ENCODE peak calls at places on chromosomes 2 and 18, in ten cellular contexts. R is cardiac fibroblast, E is lung, J is BJ, V is WTC11, D is fibroblast of villous mesenchyme, T is heart left ventricle, L is lower leg skin, Q is spleen, A is chondrocyte. M is an unnamed sample.
A peak's percentile ranks its signal among the peaks of the same experiment; 100 is the strongest.

GRCh38 chr2:63038034-63038433 is 12.6 kb upstream of the OTX1 start:
- DNase-seq in R (no peak), E (no peak), J (no peak), V (no peak), D (no peak), T (no peak), L (no peak), Q (no peak), A (no peak), M (no peak)

GRCh38 chr18:50749945-50750344 is 69.9 kb downstream of the MRO start:
- DNase-seq in R (no peak), E (no peak), J (no peak), V (no peak), D (no peak), T (no peak), L (peak; percentile 48), Q (no peak), A (no peak), M (no peak)

GRCh38 chr2:37376421-37377186 is 32.2 kb downstream of the QPCT start:
- DNase-seq in R (peak; percentile 84), E (no peak), J (no peak), V (no peak), D (peak; percentile 88), T (no peak), L (peak; percentile 91), Q (no peak), A (no peak), M (no peak)

GRCh38 chr18:833197-833596 is 21.2 kb upstream of the YES1 start:
- DNase-seq in R (no peak), E (no peak), J (no peak), V (no peak), D (no peak), T (no peak), L (no peak), Q (no peak), A (no peak), M (no peak)

GRCh38 chr18:55088561-55088960 is 129.3 kb upstream of the CCDC68 start:
- DNase-seq in R (no peak), E (no peak), J (no peak), V (no peak), D (no peak), T (no peak), L (no peak), Q (no peak), A (no peak), M (no peak)

GRCh38 chr2:64779117-64779690 is 125.5 kb upstream of the SERTAD2 start:
- DNase-seq in R (peak; percentile 92), E (no peak), J (peak; percentile 76), V (no peak), D (peak; percentile 27), T (no peak), L (no peak), Q (no peak), A (no peak), M (no peak)

GRCh38 chr2:138121769-138122661 is 157.7 kb downstream of the HNMT start:
- DNase-seq in R (no peak), E (no peak), J (no peak), V (no peak), D (no peak), T (no peak), L (no peak), Q (no peak), A (no peak), M (no peak)

GRCh38 chr2:165804719-165805118 is 10.7 kb upstream of the GALNT3 start:
- DNase-seq in R (no peak), E (no peak), J (no peak), V (no peak), D (no peak), T (no peak), L (no peak), Q (no peak), A (no peak), M (no peak)

GRCh38 chr2:69138247-69138754 is 125.3 kb downstream of the ANTXR1 start:
- DNase-seq in R (peak; percentile 90), E (no peak), J (peak; percentile 40), V (no peak), D (peak; percentile 83), T (no peak), L (no peak), Q (no peak), A (no peak), M (no peak)

GRCh38 chr18:23887493-23887892 is 127.1 kb upstream of the TTC39C start:
- DNase-seq in R (no peak), E (no peak), J (no peak), V (no peak), D (peak; percentile 28), T (no peak), L (no peak), Q (no peak), A (no peak), M (no peak)

GRCh38 chr18:11581286-11581685 is 28.1 kb upstream of the SLC35G4 start:
- DNase-seq in R (no peak), E (no peak), J (no peak), V (no peak), D (no peak), T (no peak), L (no peak), Q (no peak), A (no peak), M (no peak)
- TF ChIP-seq CTCF in R (no peak), E (no peak), J (no peak), V (no peak), D (no peak), T (no peak), L (no peak), Q (no peak), A (no peak), M (no peak)

GRCh38 chr2:200203381-200203827 is 103.1 kb upstream of the SPATS2L start:
- DNase-seq in R (no peak), E (no peak), J (no peak), V (no peak), D (no peak), T (no peak), L (no peak), Q (no peak), A (no peak), M (no peak)

GRCh38 chr2:200199005-200199404 is 107.5 kb upstream of the SPATS2L start:
- DNase-seq in R (no peak), E (no peak), J (no peak), V (no peak), D (no peak), T (no peak), L (no peak), Q (no peak), A (no peak), M (no peak)

GRCh38 chr2:200193791-200194190 is 112.7 kb upstream of the SPATS2L start:
- DNase-seq in R (no peak), E (no peak), J (no peak), V (no peak), D (no peak), T (no peak), L (no peak), Q (no peak), A (no peak), M (no peak)

GRCh38 chr2:200194746-200195145 is 111.7 kb upstream of the SPATS2L start:
- DNase-seq in R (no peak), E (no peak), J (no peak), V (no peak), D (no peak), T (no peak), L (no peak), Q (no peak), A (no peak), M (no peak)

DNA sequence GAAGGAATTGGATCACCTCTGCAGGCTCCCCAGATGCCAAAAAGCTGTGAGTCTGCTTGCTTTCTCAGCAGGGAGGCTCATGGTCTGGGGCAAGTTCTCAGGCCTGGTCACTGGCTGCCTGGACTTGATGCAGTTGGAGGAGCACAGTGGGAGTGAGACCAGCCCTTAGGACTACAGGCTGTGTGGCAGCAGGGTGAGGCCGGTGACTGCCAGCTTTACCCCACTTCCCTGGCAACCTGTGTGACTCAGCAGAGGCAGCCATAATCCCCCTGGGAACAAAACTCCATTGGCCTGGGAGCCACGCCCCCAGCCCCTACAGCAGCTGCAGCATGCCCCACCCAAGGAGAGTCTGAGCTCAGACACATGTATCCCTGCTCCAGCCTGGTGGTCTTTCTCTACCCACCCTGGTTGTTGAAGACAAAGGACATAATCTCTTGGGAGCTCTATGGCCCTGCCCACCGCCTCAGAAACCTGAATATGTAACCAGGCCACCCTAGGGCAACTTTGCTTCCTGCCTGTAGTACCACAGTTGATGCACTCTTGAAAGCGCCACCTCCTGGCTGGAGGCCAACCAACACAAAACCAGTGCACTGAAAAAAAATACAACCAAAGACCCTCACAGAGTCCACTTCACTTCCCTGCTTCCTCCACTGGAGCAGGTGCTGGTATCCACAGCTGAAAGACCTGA is 106.8 kb upstream of the SPATS2L start:
- DNase-seq in R (no peak), E (no peak), J (no peak), V (peak; percentile 54), D (no peak), T (no peak), L (no peak), Q (no peak), A (no peak), M (no peak)
- TF ChIP-seq CTCF in R (no peak), E (no peak), J (no peak), V (no peak), D (no peak), T (no peak), L (no peak), Q (no peak), A (no peak), M (no peak)

DNA sequence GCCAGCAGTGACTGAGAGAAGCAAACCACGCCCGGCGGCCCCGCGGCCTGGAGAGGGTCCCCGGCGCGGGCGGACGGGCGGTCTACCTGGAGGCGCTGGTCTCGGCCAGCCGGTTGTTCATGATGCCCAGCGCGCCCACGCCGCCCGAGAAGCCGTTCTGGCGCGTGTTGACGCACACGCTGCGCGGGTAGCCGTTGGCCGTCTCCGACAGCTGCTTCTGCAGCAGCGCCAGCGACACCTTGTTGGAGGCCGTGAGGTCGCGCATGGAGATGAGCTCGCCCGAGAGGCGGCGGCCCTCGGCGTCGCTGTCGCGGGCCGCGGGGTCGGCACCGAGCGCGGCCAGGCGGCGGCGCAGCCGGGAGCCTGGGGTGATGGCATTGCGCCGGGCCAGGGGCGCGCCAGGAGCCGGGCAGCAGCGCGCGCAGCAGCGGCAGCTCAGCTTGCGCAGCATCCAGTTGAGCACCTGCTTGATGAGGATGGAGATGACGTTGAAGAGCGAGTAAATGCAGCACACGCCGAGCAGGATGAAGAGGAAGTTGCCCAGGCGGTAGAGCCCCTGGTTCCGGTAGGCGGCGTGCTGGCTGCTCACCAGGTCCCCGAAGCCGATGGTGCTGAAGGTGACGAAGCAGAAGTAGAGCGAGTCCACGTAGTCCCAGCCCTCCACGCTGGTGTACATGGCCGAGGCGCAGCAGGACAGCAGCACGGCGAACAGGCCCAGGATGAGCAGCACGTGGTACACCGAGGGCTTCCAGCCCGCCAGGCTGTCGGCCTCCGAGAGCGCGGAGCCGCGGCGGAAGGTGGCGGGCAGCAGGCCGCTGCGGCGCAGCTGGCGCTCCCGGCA is 118.1 kb downstream of the MSH2 start:
- DNase-seq in R (peak; percentile 62), E (peak; percentile 36), J (no peak), V (peak; percentile 62), D (peak; percentile 56), T (peak; percentile 75), L (no peak), Q (peak; percentile 94), A (no peak), M (no peak)
- TF ChIP-seq CTCF in R (peak; percentile 20), E (no peak), J (peak; percentile 39), V (no peak), D (peak; percentile 10), T (no peak), L (no peak), Q (no peak), A (no peak), M (no peak)

GRCh38 chr2:233857511-233858118 is 3.3 kb upstream of the HJURP start:
- DNase-seq in R (peak; percentile 44), E (no peak), J (no peak), V (peak; percentile 74), D (no peak), T (peak; percentile 71), L (no peak), Q (peak; percentile 86), A (no peak), M (no peak)
- TF ChIP-seq CTCF in R (peak; percentile 78), E (no peak), J (peak; percentile 74), V (peak; percentile 77), D (peak; percentile 68), T (peak; percentile 53), L (no peak), Q (peak; percentile 42), A (peak; percentile 76), M (no peak)

M was measured in omental fat pad.